ENCODE peak calls at places on chromosomes 6 and 20, in nine cellular contexts. E, K, L, H, D, C, J, Z and I are unnamed samples.

GRCh38 chr6:79180082-79180481 is 54.4 kb downstream of the HMGN3 start:
- DNase-seq in E (no peak), K (no peak), L (no peak), H (no peak), D (no peak), C (no peak), J (no peak), Z (no peak), I (no peak)

GRCh38 chr6:37239511-37239910 is 18.1 kb upstream of the TBC1D22B start:
- DNase-seq in E (peak; percentile 26), K (no peak), L (no peak), H (no peak), D (no peak), C (no peak), J (no peak), Z (no peak), I (no peak)

GRCh38 chr6:168756009-168756634 is 315.1 kb downstream of the SMOC2 start:
- DNase-seq in E (no peak), K (no peak), L (no peak), H (no peak), D (no peak), C (no peak), J (no peak), Z (no peak), I (no peak)

GRCh38 chr6:14074723-14075503 is 42.7 kb upstream of the CD83 start:
- DNase-seq in E (no peak), K (peak; percentile 27), L (no peak), H (no peak), D (no peak), C (no peak), J (peak; percentile 24), Z (peak; percentile 11), I (no peak)

GRCh38 chr6:25700841-25701240 is 48.8 kb downstream of the SCGN start:
- DNase-seq in E (no peak), K (no peak), L (no peak), H (no peak), D (no peak), C (no peak), J (no peak), Z (no peak), I (no peak)

GRCh38 chr20:49505518-49505917 is 23.1 kb upstream of the KCNB1 start:
- DNase-seq in E (peak; percentile 20), K (no peak), L (no peak), H (peak; percentile 32), D (no peak), C (no peak), J (no peak), Z (no peak), I (no peak)

GRCh38 chr6:115665310-115665709 is 395.4 kb downstream of the FRK start:
- DNase-seq in E (no peak), K (no peak), L (no peak), H (no peak), D (no peak), C (no peak), J (no peak), Z (no peak), I (no peak)

GRCh38 chr20:24445510-24446170 is 23.8 kb upstream of the SYNDIG1 start:
- DNase-seq in E (no peak), K (no peak), L (no peak), H (no peak), D (no peak), C (no peak), J (no peak), Z (no peak), I (no peak)

GRCh38 chr20:1489764-1490436 is 1.3 kb downstream of the SIRPB2 start:
- DNase-seq in E (no peak), K (no peak), L (no peak), H (no peak), D (no peak), C (no peak), J (no peak), Z (peak; percentile 10), I (no peak)

GRCh38 chr6:49522710-49523593 is 23.2 kb downstream of the GLYATL3 start:
- DNase-seq in E (no peak), K (no peak), L (no peak), H (no peak), D (no peak), C (no peak), J (no peak), Z (no peak), I (no peak)

GRCh38 chr20:24987244-24987643 is 5.3 kb downstream of the APMAP start:
- DNase-seq in E (no peak), K (no peak), L (no peak), H (no peak), D (no peak), C (no peak), J (no peak), Z (no peak), I (no peak)

GRCh38 chr6:61606500-61606899 is 679.5 kb downstream of the KHDRBS2 start:
- DNase-seq in E (no peak), K (no peak), L (no peak), H (no peak), D (no peak), C (no peak), J (no peak), Z (no peak), I (no peak)

GRCh38 chr6:8082954-8083858 is 19.0 kb upstream of the BLOC1S5 start:
- DNase-seq in E (peak; percentile 96), K (no peak), L (no peak), H (no peak), D (no peak), C (no peak), J (no peak), Z (no peak), I (no peak)

GRCh38 chr6:37017606-37018005 is 12.2 kb downstream of the FGD2 start:
- DNase-seq in E (no peak), K (no peak), L (no peak), H (no peak), D (no peak), C (no peak), J (no peak), Z (no peak), I (no peak)

GRCh38 chr20:1381753-1382591 is 10.9 kb downstream of the FKBP1A start:
- DNase-seq in E (no peak), K (no peak), L (no peak), H (no peak), D (no peak), C (no peak), J (no peak), Z (no peak), I (no peak)

GRCh38 chr6:15870354-15871043 is 207.7 kb upstream of the DTNBP1 start:
- DNase-seq in E (no peak), K (no peak), L (no peak), H (no peak), D (no peak), C (no peak), J (no peak), Z (no peak), I (no peak)

GRCh38 chr20:62388839-62389600 is 2.1 kb downstream of the RPS21 start:
- DNase-seq in E (no peak), K (no peak), L (no peak), H (no peak), D (no peak), C (no peak), J (no peak), Z (no peak), I (no peak)

GRCh38 chr6:3119040-3119723 is 671 bp downstream of the BPHL start:
- DNase-seq in E (peak; percentile 33), K (no peak), L (no peak), H (no peak), D (no peak), C (no peak), J (no peak), Z (peak; percentile 23), I (no peak)

GRCh38 chr6:85966859-85967258 is 324.2 kb upstream of the SYNCRIP start:
- DNase-seq in E (no peak), K (no peak), L (no peak), H (no peak), D (no peak), C (no peak), J (no peak), Z (no peak), I (no peak)

GRCh38 chr20:19308151-19308550 is 95.7 kb downstream of the SLC24A3 start:
- DNase-seq in E (no peak), K (no peak), L (no peak), H (no peak), D (no peak), C (no peak), J (no peak), Z (no peak), I (no peak)

GRCh38 chr6:169014681-169015080 is 239.0 kb downstream of the THBS2 start:
- DNase-seq in E (no peak), K (no peak), L (no peak), H (no peak), D (no peak), C (no peak), J (no peak), Z (no peak), I (no peak)

GRCh38 chr6:84912472-84913143 is 148.2 kb upstream of the TBX18 start:
- DNase-seq in E (no peak), K (no peak), L (no peak), H (no peak), D (no peak), C (no peak), J (no peak), Z (no peak), I (no peak)

GRCh38 chr20:62258499-62259293 is 20.4 kb downstream of the OSBPL2 start:
- DNase-seq in E (peak; percentile 81), K (no peak), L (no peak), H (no peak), D (no peak), C (no peak), J (no peak), Z (no peak), I (no peak)

GRCh38 chr20:1934578-1935573 is 39.7 kb downstream of the SIRPA start:
- DNase-seq in E (peak; percentile 57), K (no peak), L (peak; percentile 92), H (no peak), D (no peak), C (peak; percentile 73), J (no peak), Z (no peak), I (no peak)